ENCODE peak calls at places on chromosomes 13 and 19, in four cellular contexts. I, E, B and K are unnamed samples.

GRCh38 chr13:114151565-114152284 is 19.3 kb upstream of the RASA3 start:
- DNase-seq in I (peak), B (no peak), E (peak), K (peak)

GRCh38 chr19:43777163-43777700 is 3.5 kb downstream of the KCNN4 start:
- DNase-seq in B (no peak), E (peak), I (no peak), K (no peak)

GRCh38 chr13:95641291-95641811 is 3.2 kb downstream of the DZIP1 start:
- DNase-seq in E (no peak), B (peak), I (no peak), K (no peak)

GRCh38 chr13:71148391-71148790 is 718.6 kb downstream of the DACH1 start:
- DNase-seq in E (no peak), B (no peak), I (no peak), K (no peak)

GRCh38 chr13:40228486-40228885 is 438.0 kb downstream of the FOXO1 start:
- DNase-seq in I (no peak), B (no peak), E (no peak), K (no peak)

GRCh38 chr19:19074172-19074905 is 10.5 kb downstream of the SLC25A42 start:
- DNase-seq in I (no peak), B (no peak), E (no peak), K (no peak)

GRCh38 chr13:23428183-23428528 is 5.3 kb downstream of the SACS start:
- DNase-seq in B (no peak), I (no peak), E (no peak), K (no peak)

GRCh38 chr13:99382428-99383133 is 75.4 kb upstream of the GPR183 start:
- DNase-seq in B (no peak), I (no peak), E (peak), K (no peak)

GRCh38 chr19:7921302-7921954 is 1.3 kb downstream of the SNAPC2 start:
- DNase-seq in B (no peak), E (no peak), I (peak), K (no peak)

GRCh38 chr19:55304279-55304978 is 20.6 kb downstream of the BRSK1 start:
- DNase-seq in B (no peak), I (no peak), E (peak), K (peak)

GRCh38 chr13:40920826-40921225 is 98.3 kb downstream of the ELF1 start:
- DNase-seq in E (no peak), I (no peak), B (no peak), K (no peak)

GRCh38 chr13:32650705-32651311 is 64.6 kb downstream of the PDS5B start:
- DNase-seq in E (no peak), B (no peak), I (no peak), K (no peak)

GRCh38 chr13:47903836-47904235 is 97.2 kb downstream of the SUCLA2 start:
- DNase-seq in E (no peak), B (no peak), I (no peak), K (no peak)

GRCh38 chr19:46446021-46446420 is 17.3 kb upstream of the PNMA8C start:
- DNase-seq in I (no peak), B (no peak), E (no peak), K (no peak)

GRCh38 chr13:108018371-108018870 is 196.9 kb downstream of the LIG4 start:
- DNase-seq in E (no peak), I (no peak), B (no peak), K (no peak)

GRCh38 chr13:73467103-73467502 is 408.3 kb downstream of the KLF5 start:
- DNase-seq in E (no peak), I (no peak), B (no peak), K (no peak)

GRCh38 chr19:47755762-47756626 is 10.6 kb downstream of the NOP53 start:
- DNase-seq in E (no peak), I (peak), B (no peak), K (peak)

GRCh38 chr13:109211616-109212015 is 574.8 kb downstream of the IRS2 start:
- DNase-seq in E (no peak), B (no peak), I (no peak), K (no peak)

GRCh38 chr19:46076951-46077814 is 36.4 kb upstream of the IGFL4 start:
- DNase-seq in E (peak), B (peak), I (no peak), K (no peak)

GRCh38 chr19:6773323-6773931 is 919 bp downstream of the VAV1 start:
- DNase-seq in B (no peak), I (peak), E (no peak), K (peak)

GRCh38 chr19:3024509-3024869 is 4.6 kb downstream of the TLE2 start:
- DNase-seq in I (no peak), B (no peak), E (no peak), K (no peak)

GRCh38 chr19:48925240-48925843 is 8.2 kb upstream of the DHDH start:
- DNase-seq in B (no peak), E (no peak), I (no peak), K (peak)

GRCh38 chr13:42007844-42008243 is 40.6 kb upstream of the DGKH start:
- DNase-seq in B (no peak), E (no peak), I (no peak), K (no peak)

GRCh38 chr19:48717059-48717395 is 2.5 kb downstream of the MAMSTR start:
- DNase-seq in B (no peak), I (no peak), E (no peak), K (no peak)

GRCh38 chr19:40948580-40949299 is 42.3 kb upstream of the CYP2B6 start:
- DNase-seq in E (no peak), I (peak), B (no peak), K (no peak)

GRCh38 chr13:24187185-24187584 is 26.7 kb downstream of the SPATA13 start:
- DNase-seq in E (no peak), I (no peak), B (no peak), K (no peak)

GRCh38 chr19:8085606-8086464 is 33.3 kb downstream of the CCL25 start:
- DNase-seq in B (no peak), E (peak), I (no peak), K (no peak)

GRCh38 chr19:48249502-48250014 is 6.2 kb downstream of the CARD8 start:
- DNase-seq in B (no peak), E (no peak), I (peak), K (peak)

GRCh38 chr19:35381926-35382325 is 11.1 kb downstream of the GPR42 start:
- DNase-seq in I (no peak), B (no peak), E (no peak), K (no peak)

GRCh38 chr19:13441810-13442512 is 64.3 kb downstream of the CACNA1A start:
- DNase-seq in I (no peak), E (no peak), B (no peak), K (no peak)

GRCh38 chr13:95480131-95480545 is 72.4 kb upstream of the CLDN10 start:
- DNase-seq in E (no peak), I (no peak), B (no peak), K (no peak)

GRCh38 chr13:83780201-83780600 is 102.1 kb downstream of the SLITRK1 start:
- DNase-seq in I (no peak), B (no peak), E (no peak), K (no peak)

GRCh38 chr19:31254611-31255010 is 94.6 kb downstream of the TSHZ3 start:
- DNase-seq in I (peak), E (no peak), B (no peak), K (no peak)

GRCh38 chr19:48836089-48837017 is at the start of gene HSD17B14:
- DNase-seq in I (peak), E (no peak), B (peak), K (peak)

GRCh38 chr19:16584825-16585801 is 12.9 kb upstream of the SLC35E1 start:
- DNase-seq in E (no peak), B (no peak), I (no peak), K (no peak)

GRCh38 chr19:39078436-39079200 is 5.5 kb upstream of the ACP7 start:
- DNase-seq in I (no peak), E (no peak), B (no peak), K (no peak)

GRCh38 chr19:7575426-7576040 is 20.1 kb upstream of the CAMSAP3 start:
- DNase-seq in I (no peak), E (no peak), B (no peak), K (no peak)

GRCh38 chr13:75995966-75996365 is 359.8 kb downstream of the LMO7 start:
- DNase-seq in E (no peak), I (no peak), B (no peak), K (no peak)
- TF ChIP-seq CTCF in E (no peak), I (no peak), B (no peak), K (no peak)

DNA sequence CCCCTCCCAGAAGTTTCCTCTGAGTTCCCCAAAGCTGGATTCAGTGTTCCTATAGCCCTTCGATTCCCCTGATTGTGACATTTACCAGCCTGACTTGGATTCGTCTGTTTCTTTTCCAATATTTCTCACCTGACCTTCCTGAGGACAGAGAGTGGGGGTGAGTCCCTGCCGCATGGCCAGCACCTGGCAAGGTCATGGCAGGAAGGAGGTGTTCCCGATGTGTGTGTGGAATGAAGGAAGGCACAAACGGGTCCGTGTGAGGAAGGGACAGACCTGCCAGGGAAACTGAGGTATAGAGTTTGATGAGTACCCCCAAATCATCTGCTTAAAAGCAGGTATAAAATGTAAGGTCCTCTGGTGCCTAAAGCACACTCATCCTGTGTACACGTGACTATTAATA is 3.3 kb downstream of the COL4A1 start:
- DNase-seq in E (no peak), B (no peak), I (no peak), K (no peak)
- TF ChIP-seq POLR2A in E (no peak), B (no peak), I (no peak), K (no peak)

GRCh38 chr13:91045351-91046034 is 302.0 kb upstream of the MIR17HG start:
- DNase-seq in E (no peak), I (no peak), B (no peak), K (no peak)
- TF ChIP-seq CTCF in E (no peak), I (peak), B (no peak), K (no peak)

DNA sequence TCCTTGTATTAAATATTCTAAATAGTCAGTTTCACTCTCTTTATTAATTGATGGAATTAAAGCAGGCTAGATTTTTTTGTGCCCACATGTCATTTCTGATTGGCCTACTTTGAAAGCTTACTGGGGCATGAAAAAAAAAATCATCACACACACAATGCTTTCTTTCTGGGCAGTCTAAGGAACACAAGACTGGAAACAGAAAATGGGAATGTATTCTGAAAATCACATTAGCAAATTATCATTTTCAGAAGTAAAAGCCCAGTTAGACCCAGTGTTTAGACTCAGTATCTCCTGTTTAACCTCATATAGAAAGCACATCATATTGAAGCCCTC is 339.4 kb downstream of the SPRY2 start:
- DNase-seq in I (no peak), E (no peak), B (no peak), K (no peak)
- TF ChIP-seq POLR2A in I (no peak), E (no peak), B (no peak), K (no peak)

DNA sequence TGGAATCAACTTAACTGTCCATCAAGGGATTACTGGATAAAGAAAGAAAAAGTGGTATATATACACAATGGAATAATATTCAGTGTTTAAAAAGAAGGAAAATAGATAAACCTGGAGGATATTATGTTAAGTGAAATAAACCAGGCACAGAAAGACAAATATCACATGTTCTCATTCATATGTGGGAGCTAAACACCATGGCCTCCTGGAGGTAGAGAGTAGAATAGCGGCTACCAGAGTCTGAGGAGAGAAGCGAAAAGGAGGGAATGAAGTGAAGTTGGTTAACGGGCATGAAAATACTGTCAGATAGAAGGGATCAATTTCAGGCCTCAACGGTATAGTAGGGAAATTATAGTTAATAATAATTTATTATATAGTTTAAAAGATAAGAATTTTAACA is 147.5 kb upstream of the OBI1 start:
- DNase-seq in B (no peak), I (no peak), E (no peak), K (no peak)
- TF ChIP-seq CTCF in B (no peak), I (no peak), E (peak), K (no peak)

GRCh38 chr13:77002590-77003190 is 10.8 kb downstream of the CLN5 start:
- DNase-seq in E (no peak), I (no peak), B (no peak), K (no peak)

GRCh38 chr13:77001540-77001939 is 9.7 kb downstream of the CLN5 start:
- DNase-seq in B (no peak), I (no peak), E (no peak), K (no peak)

GRCh38 chr13:77000475-77000874 is 8.6 kb downstream of the CLN5 start:
- DNase-seq in E (no peak), I (no peak), B (no peak), K (no peak)

DNA sequence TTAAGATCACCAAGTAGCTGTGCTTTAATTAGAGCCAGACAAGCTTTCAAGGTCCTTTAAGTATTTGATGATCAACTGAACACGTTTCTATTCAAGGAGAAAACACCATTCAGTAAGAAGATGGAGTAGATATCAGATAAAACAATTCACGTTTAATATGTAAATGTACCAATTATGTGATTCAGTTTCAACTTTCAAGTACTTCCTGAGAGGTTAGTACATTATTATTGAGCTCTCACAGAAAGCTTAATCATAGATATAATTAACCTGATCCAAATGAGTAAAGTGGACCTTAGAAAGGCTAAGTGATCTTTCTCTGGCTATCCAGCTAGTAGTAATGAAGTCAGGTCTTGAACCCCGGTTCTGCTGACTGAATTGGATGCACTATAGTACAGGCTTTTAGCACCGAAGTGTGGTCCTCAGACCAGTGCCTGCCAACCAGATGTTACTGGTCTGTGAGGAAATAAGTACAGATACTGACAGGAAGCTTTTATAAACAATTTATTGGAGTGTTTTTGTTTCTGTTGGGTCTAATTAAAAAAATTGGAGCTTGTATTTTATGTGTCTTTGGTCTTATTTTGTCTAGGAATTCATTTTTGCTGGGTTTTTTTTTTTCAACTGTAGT is 10.2 kb downstream of the CLN5 start:
- DNase-seq in E (no peak), I (no peak), B (no peak), K (no peak)
- TF ChIP-seq POLR2A in E (no peak), I (no peak), B (no peak), K (no peak)